ENCODE peak calls at places on chromosomes 11 and 22, in five cellular contexts. One of them, this sample, is unnamed.

GRCh38 chr11:126159719-126160344 is 51.6 kb downstream of the RPUSD4 start:
- DNase-seq in hepatocyte: no peak
- DNase-seq in GM23248: no peak
- DNase-seq in PC-3: no peak
- DNase-seq in PC-9: no peak
- DNase-seq in this sample: peak; percentile 83

GRCh38 chr22:23683545-23683944 is 7.3 kb upstream of the RGL4 start:
- DNase-seq in hepatocyte: no peak
- DNase-seq in GM23248: no peak
- DNase-seq in PC-3: no peak
- DNase-seq in PC-9: no peak
- DNase-seq in this sample: no peak

GRCh38 chr11:89321401-89321800 is 143.7 kb downstream of the TYR start:
- DNase-seq in hepatocyte: no peak
- DNase-seq in GM23248: no peak
- DNase-seq in PC-3: no peak
- DNase-seq in PC-9: no peak
- DNase-seq in this sample: no peak

GRCh38 chr11:63839508-63840355 is 822 bp downstream of the MARK2 start:
- DNase-seq in hepatocyte: no peak
- DNase-seq in GM23248: peak; percentile 59
- DNase-seq in PC-3: peak; percentile 44
- DNase-seq in PC-9: peak; percentile 44
- DNase-seq in this sample: peak; percentile 51

GRCh38 chr11:5575159-5575558 is 5.5 kb upstream of the OR52B6 start:
- DNase-seq in hepatocyte: no peak
- DNase-seq in GM23248: no peak
- DNase-seq in PC-3: no peak
- DNase-seq in PC-9: no peak
- DNase-seq in this sample: no peak

GRCh38 chr11:5380740-5381342 is 2.8 kb upstream of the OR51M1 start:
- DNase-seq in hepatocyte: peak; percentile 79
- DNase-seq in GM23248: peak; percentile 77
- DNase-seq in PC-3: peak; percentile 65
- DNase-seq in PC-9: peak; percentile 23
- DNase-seq in this sample: peak; percentile 89

GRCh38 chr11:28675183-28675582 is 567.0 kb downstream of the METTL15 start:
- DNase-seq in hepatocyte: no peak
- DNase-seq in GM23248: peak; percentile 11
- DNase-seq in PC-3: no peak
- DNase-seq in PC-9: no peak
- DNase-seq in this sample: no peak

GRCh38 chr11:65643971-65644370 is 6.1 kb downstream of the SIPA1 start:
- DNase-seq in hepatocyte: peak; percentile 49
- DNase-seq in GM23248: no peak
- DNase-seq in PC-3: peak; percentile 22
- DNase-seq in PC-9: peak; percentile 76
- DNase-seq in this sample: peak; percentile 73

GRCh38 chr22:37175414-37176144 is 12.5 kb downstream of the C1QTNF6 start:
- DNase-seq in hepatocyte: no peak
- DNase-seq in GM23248: peak; percentile 20
- DNase-seq in PC-3: no peak
- DNase-seq in PC-9: no peak
- DNase-seq in this sample: no peak

GRCh38 chr11:67022341-67022933 is 497 bp upstream of the SYT12 start:
- DNase-seq in hepatocyte: no peak
- DNase-seq in GM23248: peak; percentile 57
- DNase-seq in PC-3: peak; percentile 96
- DNase-seq in PC-9: peak; percentile 95
- DNase-seq in this sample: no peak

GRCh38 chr11:119671048-119671447 is 58.0 kb downstream of the NECTIN1 start:
- DNase-seq in hepatocyte: peak; percentile 69
- DNase-seq in GM23248: no peak
- DNase-seq in PC-3: no peak
- DNase-seq in PC-9: no peak
- DNase-seq in this sample: no peak

GRCh38 chr22:24730864-24731263 is 43.7 kb downstream of the PIWIL3 start:
- DNase-seq in hepatocyte: no peak
- DNase-seq in GM23248: no peak
- DNase-seq in PC-3: no peak
- DNase-seq in PC-9: no peak
- DNase-seq in this sample: peak; percentile 67

GRCh38 chr11:79762271-79762935 is 321.6 kb upstream of the TENM4 start:
- DNase-seq in hepatocyte: peak; percentile 26
- DNase-seq in GM23248: no peak
- DNase-seq in PC-3: peak; percentile 11
- DNase-seq in PC-9: no peak
- DNase-seq in this sample: peak; percentile 21

GRCh38 chr11:9530901-9531625 is 42.4 kb upstream of the WEE1 start:
- DNase-seq in hepatocyte: no peak
- DNase-seq in GM23248: no peak
- DNase-seq in PC-3: no peak
- DNase-seq in PC-9: no peak
- DNase-seq in this sample: no peak

GRCh38 chr11:104564921-104565580 is 333.2 kb downstream of the CASP12 start:
- DNase-seq in hepatocyte: no peak
- DNase-seq in GM23248: no peak
- DNase-seq in PC-3: no peak
- DNase-seq in PC-9: no peak
- DNase-seq in this sample: no peak

GRCh38 chr11:104570088-104570701 is 328.1 kb downstream of the CASP12 start:
- DNase-seq in hepatocyte: no peak
- DNase-seq in GM23248: no peak
- DNase-seq in PC-3: peak; percentile 84
- DNase-seq in PC-9: peak; percentile 10
- DNase-seq in this sample: no peak

GRCh38 chr11:104565581-104565956 is 332.7 kb downstream of the CASP12 start:
- DNase-seq in hepatocyte: no peak
- DNase-seq in GM23248: no peak
- DNase-seq in PC-3: no peak
- DNase-seq in PC-9: no peak
- DNase-seq in this sample: no peak
- H3K9me2 ChIP-seq in hepatocyte: no peaks in the 10 kb centered on the region
- H3K9me2 ChIP-seq in GM23248: no peaks in the 10 kb centered on the region
- H3K9me2 ChIP-seq in PC-3: no peaks in the 10 kb centered on the region
- H3K9me2 ChIP-seq in PC-9: no peaks in the 10 kb centered on the region
- H3K9me2 ChIP-seq in this sample: no peaks in the 10 kb centered on the region

DNA sequence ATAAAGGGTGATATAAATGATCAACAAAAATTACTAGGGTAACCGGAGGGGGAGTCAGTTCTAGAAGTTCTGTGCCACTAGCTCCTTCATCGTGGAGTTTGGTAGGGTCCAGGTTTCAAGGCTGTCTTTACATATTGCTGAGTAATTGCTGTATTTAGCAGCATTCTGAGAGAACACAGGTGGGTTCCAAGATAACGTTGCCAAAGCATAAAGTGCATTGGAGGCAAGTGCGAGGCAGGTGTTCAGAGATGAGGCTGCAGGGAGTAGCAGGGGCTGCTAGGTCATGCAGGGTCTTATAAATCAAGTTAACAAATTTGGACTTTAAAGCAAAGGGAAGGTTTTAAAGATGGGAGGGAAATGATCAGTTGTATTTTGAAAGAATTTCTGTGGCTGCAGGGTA is 17.8 kb downstream of the SGSM3 start:
- DNase-seq in hepatocyte: no peak
- DNase-seq in GM23248: no peak
- DNase-seq in PC-3: no peak
- DNase-seq in PC-9: no peak
- DNase-seq in this sample: no peak
- H3K9me2 ChIP-seq in hepatocyte: no peaks in the 10 kb centered on the region
- H3K9me2 ChIP-seq in GM23248: no peaks in the 10 kb centered on the region
- H3K9me2 ChIP-seq in PC-3: no peaks in the 10 kb centered on the region
- H3K9me2 ChIP-seq in PC-9: no peaks in the 10 kb centered on the region
- H3K9me2 ChIP-seq in this sample: no peaks in the 10 kb centered on the region

GRCh38 chr22:44335066-44335839 is 22.5 kb upstream of the SHISAL1 start:
- DNase-seq in hepatocyte: no peak
- DNase-seq in GM23248: no peak
- DNase-seq in PC-3: no peak
- DNase-seq in PC-9: no peak
- DNase-seq in this sample: no peak

GRCh38 chr22:44330727-44331660 is 18.2 kb upstream of the SHISAL1 start:
- DNase-seq in hepatocyte: no peak
- DNase-seq in GM23248: peak; percentile 46
- DNase-seq in PC-3: no peak
- DNase-seq in PC-9: no peak
- DNase-seq in this sample: peak; percentile 69

GRCh38 chr22:44331881-44332714 is 19.3 kb upstream of the SHISAL1 start:
- DNase-seq in hepatocyte: peak; percentile 69
- DNase-seq in GM23248: peak; percentile 68
- DNase-seq in PC-3: peak; percentile 11
- DNase-seq in PC-9: peak; percentile 35
- DNase-seq in this sample: peak; percentile 68

GRCh38 chr22:44333847-44334635 is 21.3 kb upstream of the SHISAL1 start:
- DNase-seq in hepatocyte: no peak
- DNase-seq in GM23248: no peak
- DNase-seq in PC-3: no peak
- DNase-seq in PC-9: no peak
- DNase-seq in this sample: no peak

DNA sequence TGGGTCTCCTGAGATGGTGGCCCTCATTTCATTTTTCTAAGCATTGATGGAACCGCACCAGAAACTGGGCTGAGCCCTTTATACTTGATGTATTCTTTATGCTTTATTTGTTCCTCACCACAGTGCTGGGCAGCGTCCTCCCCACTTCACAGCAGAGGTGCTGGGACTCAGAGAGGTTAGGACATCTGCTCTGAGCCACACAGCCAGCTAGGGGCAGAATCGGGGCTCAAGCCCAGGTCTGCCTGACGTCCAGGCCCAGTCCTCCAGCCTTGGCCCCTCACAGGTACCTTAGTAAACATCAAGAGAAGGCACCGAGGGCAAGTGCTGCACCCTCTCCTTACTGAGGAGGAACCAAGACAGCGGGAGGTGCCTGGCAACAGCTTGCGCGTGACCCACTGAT is 20.2 kb upstream of the SHISAL1 start:
- DNase-seq in hepatocyte: no peak
- DNase-seq in GM23248: no peak
- DNase-seq in PC-3: no peak
- DNase-seq in PC-9: no peak
- DNase-seq in this sample: no peak
- H3K9me2 ChIP-seq in hepatocyte: no peaks in the 10 kb centered on the region
- H3K9me2 ChIP-seq in GM23248: no peaks in the 10 kb centered on the region
- H3K9me2 ChIP-seq in PC-3: no peaks in the 10 kb centered on the region
- H3K9me2 ChIP-seq in PC-9: no peaks in the 10 kb centered on the region
- H3K9me2 ChIP-seq in this sample: no peaks in the 10 kb centered on the region

GRCh38 chr11:113182288-113182687 is 132.1 kb upstream of the TTC12 start:
- DNase-seq in hepatocyte: no peak
- DNase-seq in GM23248: no peak
- DNase-seq in PC-3: no peak
- DNase-seq in PC-9: no peak
- DNase-seq in this sample: no peak
- H3K9me2 ChIP-seq in hepatocyte: no peaks in the 10 kb centered on the region
- H3K9me2 ChIP-seq in GM23248: no peaks in the 10 kb centered on the region
- H3K9me2 ChIP-seq in PC-3: no peaks in the 10 kb centered on the region
- H3K9me2 ChIP-seq in PC-9: no peaks in the 10 kb centered on the region
- H3K9me2 ChIP-seq in this sample: no peaks in the 10 kb centered on the region

GRCh38 chr11:34632105-34632780 is 11.3 kb downstream of the EHF start:
- DNase-seq in hepatocyte: peak; percentile 39
- DNase-seq in GM23248: peak; percentile 42
- DNase-seq in PC-3: peak; percentile 74
- DNase-seq in PC-9: peak; percentile 61
- DNase-seq in this sample: no peak

GRCh38 chr11:34631737-34632104 is 10.8 kb downstream of the EHF start:
- DNase-seq in hepatocyte: no peak
- DNase-seq in GM23248: no peak
- DNase-seq in PC-3: peak; percentile 60
- DNase-seq in PC-9: peak; percentile 64
- DNase-seq in this sample: no peak

GRCh38 chr11:34629711-34630110 is 8.8 kb downstream of the EHF start:
- DNase-seq in hepatocyte: no peak
- DNase-seq in GM23248: no peak
- DNase-seq in PC-3: peak; percentile 23
- DNase-seq in PC-9: no peak
- DNase-seq in this sample: no peak

GRCh38 chr11:34630544-34630943 is 9.7 kb downstream of the EHF start:
- DNase-seq in hepatocyte: no peak
- DNase-seq in GM23248: no peak
- DNase-seq in PC-3: peak; percentile 26
- DNase-seq in PC-9: peak; percentile 27
- DNase-seq in this sample: no peak

DNA sequence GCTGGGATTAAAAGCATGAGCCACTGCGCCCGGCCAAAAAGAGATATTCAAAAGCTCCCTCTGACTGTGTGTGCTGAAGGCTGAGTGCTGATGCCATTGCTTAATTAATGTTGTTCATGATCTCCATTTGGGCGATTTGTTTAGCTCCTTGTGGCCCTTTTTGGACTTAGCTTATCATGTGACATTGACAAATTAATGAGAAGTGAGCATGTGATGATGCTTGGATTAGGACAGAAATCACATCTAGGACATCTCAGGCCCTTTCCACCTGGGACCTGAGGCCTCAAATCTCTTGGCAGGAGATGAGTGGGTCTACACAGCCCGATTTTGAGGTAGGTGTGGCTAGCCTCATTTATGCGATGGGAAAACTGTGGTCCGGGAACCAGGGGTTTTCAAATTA is 10.4 kb downstream of the EHF start:
- DNase-seq in hepatocyte: no peak
- DNase-seq in GM23248: no peak
- DNase-seq in PC-3: no peak
- DNase-seq in PC-9: no peak
- DNase-seq in this sample: no peak
- H3K9me2 ChIP-seq in hepatocyte: no peaks in the 10 kb centered on the region
- H3K9me2 ChIP-seq in GM23248: no peaks in the 10 kb centered on the region
- H3K9me2 ChIP-seq in PC-3: no peaks in the 10 kb centered on the region
- H3K9me2 ChIP-seq in PC-9: no peaks in the 10 kb centered on the region
- H3K9me2 ChIP-seq in this sample: peaks cover 12% of the 10 kb centered on the region

DNA sequence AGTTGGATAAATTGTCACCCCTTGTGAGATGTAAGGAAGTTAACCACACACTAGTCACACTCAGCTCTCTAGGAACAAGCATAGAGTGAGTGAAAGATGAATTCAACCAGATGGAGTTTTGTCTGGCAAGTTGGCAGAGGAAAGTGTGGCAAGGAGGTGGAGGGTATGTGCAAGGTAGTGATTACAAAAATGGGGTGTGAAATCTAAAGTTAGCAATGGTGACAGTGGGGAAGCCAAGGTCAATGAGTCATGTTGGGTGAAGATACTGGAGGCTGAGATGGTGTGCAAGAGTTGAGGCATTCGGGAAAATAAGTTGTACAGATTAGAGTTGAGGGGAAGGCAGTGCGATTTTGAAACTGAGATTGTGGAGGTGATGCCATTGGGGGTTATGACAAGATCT is 33.7 kb downstream of the MRGPRX2 start:
- DNase-seq in hepatocyte: no peak
- DNase-seq in GM23248: no peak
- DNase-seq in PC-3: no peak
- DNase-seq in PC-9: no peak
- DNase-seq in this sample: no peak
- H3K9me2 ChIP-seq in hepatocyte: no peaks in the 10 kb centered on the region
- H3K9me2 ChIP-seq in GM23248: no peaks in the 10 kb centered on the region
- H3K9me2 ChIP-seq in PC-3: no peaks in the 10 kb centered on the region
- H3K9me2 ChIP-seq in PC-9: no peaks in the 10 kb centered on the region
- H3K9me2 ChIP-seq in this sample: no peaks in the 10 kb centered on the region

This sample was measured in GM23338.